ENCODE peak calls at places on chromosome 2, in four cellular contexts. Z is SJSA1, D is T-helper 9 cell, C is GF-D8. S is an unnamed sample.

GRCh38 chr2:98504386-98505109 is 59.9 kb downstream of the INPP4A start:
- DNase-seq in D (no peak), Z (no peak), C (no peak), S (no peak)

GRCh38 chr2:138712212-138712979 is 67.8 kb downstream of the NXPH2 start:
- DNase-seq in D (no peak), C (no peak), Z (no peak), S (no peak)

GRCh38 chr2:218192902-218193425 is 24.0 kb upstream of the ARPC2 start:
- DNase-seq in Z (no peak), D (no peak), C (no peak), S (no peak)

GRCh38 chr2:150495993-150496627 is 8.6 kb upstream of the RND3 start:
- DNase-seq in Z (peak), C (no peak), D (no peak), S (no peak)

GRCh38 chr2:60051991-60052390 is 501.5 kb downstream of the BCL11A start:
- DNase-seq in Z (no peak), D (no peak), C (no peak), S (no peak)

GRCh38 chr2:160869411-160869810 is 290.8 kb upstream of the TANK start:
- DNase-seq in Z (peak), C (no peak), D (no peak), S (no peak)

GRCh38 chr2:216064014-216064630 is 17.5 kb downstream of the PECR start:
- DNase-seq in D (no peak), C (no peak), Z (no peak), S (no peak)

GRCh38 chr2:58604096-58604495 is 363.0 kb upstream of the FANCL start:
- DNase-seq in C (no peak), D (no peak), Z (no peak), S (no peak)

GRCh38 chr2:207408086-207408794 is 121.5 kb upstream of the CREB1 start:
- DNase-seq in D (no peak), Z (peak), C (no peak), S (no peak)

GRCh38 chr2:241249654-241250053 is 61.2 kb downstream of the ANO7 start:
- DNase-seq in D (no peak), C (no peak), Z (no peak), S (no peak)

GRCh38 chr2:169838743-169839489 is 11.7 kb downstream of the UBR3 start:
- DNase-seq in D (no peak), C (no peak), Z (no peak), S (no peak)

GRCh38 chr2:168338803-168339437 is 91.5 kb upstream of the STK39 start:
- DNase-seq in Z (no peak), D (no peak), C (no peak), S (no peak)

GRCh38 chr2:46549159-46549902 is 70.0 kb downstream of the TMEM247 start:
- DNase-seq in Z (no peak), D (no peak), C (no peak), S (no peak)

GRCh38 chr2:135641156-135642068 is 100.2 kb upstream of the UBXN4 start:
- DNase-seq in Z (no peak), D (no peak), C (no peak), S (no peak)

S was measured in CD8-positive, alpha-beta memory T cell.